ENCODE peak calls at places on chromosomes 11 and 22, in seven cellular contexts. Z is mesenchymal stem cell, W is neuronal stem cell, I is H1, H is IMR-90, J is H9, O is trophoblast cell. A is an unnamed sample.

GRCh38 chr11:12706531-12707499 is 32.6 kb downstream of the TEAD1 start:
- DNase-seq in W (no peak), I (no peak), J (no peak), Z (no peak), O (no peak), H (no peak), A (no peak)

GRCh38 chr11:64089493-64089892 is 53.8 kb downstream of the FLRT1 start:
- DNase-seq in O (no peak), W (no peak), Z (no peak), I (no peak), J (no peak), H (no peak), A (no peak)

GRCh38 chr22:29129644-29130201 is 56.9 kb downstream of the KREMEN1 start:
- DNase-seq in H (no peak), O (no peak), J (no peak), I (no peak), W (no peak), Z (no peak), A (no peak)

GRCh38 chr22:27487600-27488450 is 313.7 kb downstream of the MN1 start:
- DNase-seq in W (no peak), I (no peak), H (peak), J (no peak), Z (peak), O (no peak), A (no peak)

GRCh38 chr11:68021167-68021787 is 9.2 kb upstream of the NDUFS8 start:
- DNase-seq in J (peak), W (no peak), I (no peak), Z (no peak), H (no peak), O (peak), A (no peak)

GRCh38 chr22:23402275-23403151 is 177.6 kb downstream of the IGLL1 start:
- DNase-seq in J (peak), Z (peak), O (peak), I (peak), H (peak), W (peak), A (peak)

GRCh38 chr11:11667056-11667455 is 45.3 kb upstream of the GALNT18 start:
- DNase-seq in Z (no peak), O (no peak), H (no peak), W (no peak), J (no peak), I (no peak), A (no peak)

GRCh38 chr22:50309601-50309991 is 2.1 kb upstream of the PLXNB2 start:
- DNase-seq in H (no peak), Z (no peak), I (no peak), W (no peak), J (no peak), O (no peak), A (no peak)

GRCh38 chr22:31676700-31677099 is 14.7 kb upstream of the PISD start:
- DNase-seq in W (peak), Z (peak), J (peak), I (peak), H (peak), O (peak), A (peak)

GRCh38 chr11:133821776-133822175 is 23.5 kb downstream of the SPATA19 start:
- DNase-seq in H (no peak), W (peak), I (peak), J (peak), Z (no peak), O (peak), A (peak)

GRCh38 chr11:82398300-82398815 is 335.3 kb downstream of the FAM181B start:
- DNase-seq in J (no peak), H (no peak), I (no peak), Z (no peak), W (no peak), O (peak), A (no peak)

GRCh38 chr11:46026616-46027293 is 94.5 kb downstream of the PHF21A start:
- DNase-seq in J (no peak), Z (peak), O (peak), I (no peak), W (no peak), H (peak), A (no peak)

GRCh38 chr11:64996710-64997380 is at the start of gene BATF2:
- DNase-seq in O (peak), Z (peak), H (peak), J (peak), I (peak), W (peak), A (peak)

GRCh38 chr11:94968334-94968958 is 4.9 kb downstream of the CWC15 start:
- DNase-seq in Z (peak), O (no peak), J (no peak), H (peak), W (no peak), I (no peak), A (peak)

GRCh38 chr11:84522331-84522730 is 1104.8 kb downstream of the DLG2 start:
- DNase-seq in H (no peak), W (no peak), J (no peak), O (no peak), Z (peak), I (no peak), A (no peak)

GRCh38 chr11:131488208-131488607 is 117.8 kb downstream of the NTM start:
- DNase-seq in O (no peak), Z (no peak), H (no peak), I (no peak), J (no peak), W (no peak), A (no peak)

GRCh38 chr11:93921695-93922468 is 71.5 kb upstream of the VSTM5 start:
- DNase-seq in W (peak), O (peak), Z (peak), I (peak), J (peak), H (peak), A (peak)

GRCh38 chr22:50519151-50519550 is 6.2 kb downstream of the SCO2 start:
- DNase-seq in H (no peak), I (no peak), J (no peak), Z (no peak), O (no peak), W (no peak), A (no peak)

GRCh38 chr22:37757663-37758062 is 50.1 kb upstream of the GCAT start:
- DNase-seq in J (no peak), Z (no peak), W (no peak), I (no peak), H (no peak), O (no peak), A (no peak)

GRCh38 chr22:27871306-27872014 is 47.6 kb downstream of the PITPNB start:
- DNase-seq in H (no peak), O (no peak), W (no peak), J (no peak), I (no peak), Z (no peak), A (no peak)

GRCh38 chr11:68545796-68546195 is 85.2 kb downstream of the PPP6R3 start:
- DNase-seq in W (no peak), O (peak), J (no peak), H (no peak), Z (no peak), I (no peak), A (no peak)

GRCh38 chr11:3107608-3108182 is 50.5 kb upstream of the CARS1 start:
- DNase-seq in J (peak), I (no peak), O (no peak), Z (no peak), H (no peak), W (no peak), A (no peak)

GRCh38 chr22:44369916-44370804 is 57.4 kb upstream of the SHISAL1 start:
- DNase-seq in Z (no peak), O (no peak), W (no peak), I (no peak), H (no peak), J (no peak), A (no peak)

GRCh38 chr11:79021601-79022000 is 419.2 kb downstream of the TENM4 start:
- DNase-seq in W (no peak), I (no peak), O (peak), H (peak), Z (no peak), J (no peak), A (peak)

GRCh38 chr11:19673924-19674390 is 38.7 kb upstream of the NAV2 start:
- DNase-seq in I (no peak), O (no peak), Z (peak), H (no peak), W (peak), J (peak), A (peak)

GRCh38 chr11:132177106-132177505 is 806.7 kb downstream of the NTM start:
- DNase-seq in W (peak), Z (peak), I (no peak), J (no peak), O (no peak), H (peak), A (peak)

GRCh38 chr11:85086511-85087284 is 540.4 kb downstream of the DLG2 start:
- DNase-seq in H (peak), W (no peak), O (no peak), J (no peak), I (no peak), Z (no peak), A (no peak)

GRCh38 chr22:41757507-41757906 is 43.0 kb upstream of the CCDC134 start:
- DNase-seq in H (no peak), I (no peak), Z (no peak), W (no peak), O (no peak), J (no peak), A (no peak)

GRCh38 chr22:41758231-41758630 is 42.2 kb upstream of the CCDC134 start:
- DNase-seq in J (no peak), I (no peak), W (no peak), Z (no peak), H (no peak), O (no peak), A (no peak)

GRCh38 chr22:41746563-41747400 is 47.5 kb downstream of the MEI1 start:
- DNase-seq in Z (peak), H (peak), I (peak), O (peak), J (peak), W (peak), A (peak)

DNA sequence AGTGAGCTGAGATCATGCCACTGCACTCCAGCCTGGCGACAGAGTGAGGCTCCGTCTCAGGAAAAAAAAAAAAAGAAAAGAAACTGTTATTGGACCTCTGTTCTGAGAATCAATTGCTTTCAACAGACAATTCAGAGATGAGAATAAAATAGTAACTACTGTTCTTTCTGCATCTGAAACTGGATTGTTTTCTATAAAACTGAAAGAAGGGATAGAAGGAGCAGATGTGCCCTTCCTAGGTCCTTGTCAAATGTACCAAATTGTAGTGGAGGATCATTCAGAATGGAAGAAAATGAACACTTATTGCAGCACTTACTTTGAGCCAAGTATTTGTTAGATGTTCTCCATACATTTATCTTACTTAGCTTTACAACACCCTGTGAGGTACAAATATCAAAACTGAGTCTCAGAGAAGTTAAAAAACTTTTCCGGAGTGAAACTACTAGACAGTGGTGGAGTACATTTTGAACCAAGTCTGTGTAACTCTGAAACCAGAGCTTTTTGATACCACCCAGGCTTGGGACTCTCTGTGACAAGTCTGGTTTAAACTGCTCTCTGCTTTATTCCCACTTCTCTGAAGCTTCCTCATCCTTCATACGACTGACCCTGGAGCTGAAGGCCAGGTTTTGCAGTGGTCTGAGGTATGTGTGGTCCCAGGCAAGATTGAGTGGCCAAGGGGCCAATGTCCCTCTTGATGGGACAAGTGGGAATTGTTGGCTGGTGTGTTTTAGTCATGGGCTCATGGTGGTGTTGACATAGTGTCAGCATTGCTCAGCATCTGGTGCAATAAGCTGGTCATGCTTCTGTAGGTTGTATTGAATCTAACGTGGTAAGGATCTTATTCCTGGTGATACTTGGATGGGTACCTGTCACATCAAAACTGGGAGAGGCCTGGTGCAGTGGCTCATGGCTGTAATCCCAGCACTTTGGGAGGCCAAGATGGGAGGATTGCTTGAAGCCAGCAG is 48.2 kb upstream of the CCDC134 start:
- DNase-seq in W (no peak), O (no peak), Z (no peak), J (no peak), H (no peak), I (no peak), A (no peak)
- H3K23ac ChIP-seq in W (no peak), O (no peak), Z (no peak), J (no peak), H (no peak), I (no peak), A (no peak)

GRCh38 chr11:118690553-118691304 is 11.3 kb upstream of the TREH start:
- DNase-seq in J (no peak), H (no peak), O (no peak), Z (no peak), W (no peak), I (no peak), A (no peak)

GRCh38 chr11:118689852-118690552 is 10.6 kb upstream of the TREH start:
- DNase-seq in O (peak), H (peak), W (peak), Z (peak), J (peak), I (peak), A (peak)

GRCh38 chr11:118689503-118689851 is 10.0 kb upstream of the TREH start:
- DNase-seq in H (no peak), O (no peak), W (peak), I (peak), Z (no peak), J (no peak), A (no peak)

GRCh38 chr11:118687906-118688305 is 8.5 kb upstream of the TREH start:
- DNase-seq in Z (no peak), I (no peak), J (no peak), H (no peak), W (no peak), O (no peak), A (no peak)

GRCh38 chr11:118688851-118689502 is 9.5 kb upstream of the TREH start:
- DNase-seq in H (no peak), J (no peak), Z (no peak), W (no peak), O (no peak), I (no peak), A (no peak)
- H3K9ac ChIP-seq in H (no peak), J (no peak), Z (peak), W (peak), O (no peak), I (no peak), A (no peak)

DNA sequence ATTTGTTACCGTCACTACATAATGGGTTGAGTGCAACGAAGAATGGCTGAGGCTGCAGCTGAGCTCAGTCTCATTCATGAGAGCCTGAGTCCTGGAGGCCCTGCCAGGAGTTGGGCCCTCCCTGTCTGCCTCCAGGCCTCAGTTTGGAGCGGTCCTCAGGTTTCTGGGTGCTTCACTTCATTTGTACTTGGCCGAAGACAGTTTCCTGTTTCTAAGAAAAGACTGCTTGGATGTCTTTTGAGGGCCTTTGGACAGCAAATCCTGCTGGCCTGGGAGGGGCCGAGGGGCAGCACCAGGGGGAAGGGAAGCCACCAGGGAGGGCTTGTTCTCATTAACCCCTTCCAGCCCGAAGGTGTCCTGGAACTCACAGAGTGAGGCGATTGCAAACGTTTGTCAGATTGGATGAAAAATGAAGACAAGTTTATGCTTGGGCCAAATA is 163.1 kb downstream of the ETS1 start:
- DNase-seq in H (no peak), Z (no peak), I (no peak), J (no peak), W (no peak), O (no peak), A (peak)
- H3K27ac ChIP-seq in H (no peak), Z (no peak), I (no peak), J (no peak), W (no peak), O (peak), A (no peak)

DNA sequence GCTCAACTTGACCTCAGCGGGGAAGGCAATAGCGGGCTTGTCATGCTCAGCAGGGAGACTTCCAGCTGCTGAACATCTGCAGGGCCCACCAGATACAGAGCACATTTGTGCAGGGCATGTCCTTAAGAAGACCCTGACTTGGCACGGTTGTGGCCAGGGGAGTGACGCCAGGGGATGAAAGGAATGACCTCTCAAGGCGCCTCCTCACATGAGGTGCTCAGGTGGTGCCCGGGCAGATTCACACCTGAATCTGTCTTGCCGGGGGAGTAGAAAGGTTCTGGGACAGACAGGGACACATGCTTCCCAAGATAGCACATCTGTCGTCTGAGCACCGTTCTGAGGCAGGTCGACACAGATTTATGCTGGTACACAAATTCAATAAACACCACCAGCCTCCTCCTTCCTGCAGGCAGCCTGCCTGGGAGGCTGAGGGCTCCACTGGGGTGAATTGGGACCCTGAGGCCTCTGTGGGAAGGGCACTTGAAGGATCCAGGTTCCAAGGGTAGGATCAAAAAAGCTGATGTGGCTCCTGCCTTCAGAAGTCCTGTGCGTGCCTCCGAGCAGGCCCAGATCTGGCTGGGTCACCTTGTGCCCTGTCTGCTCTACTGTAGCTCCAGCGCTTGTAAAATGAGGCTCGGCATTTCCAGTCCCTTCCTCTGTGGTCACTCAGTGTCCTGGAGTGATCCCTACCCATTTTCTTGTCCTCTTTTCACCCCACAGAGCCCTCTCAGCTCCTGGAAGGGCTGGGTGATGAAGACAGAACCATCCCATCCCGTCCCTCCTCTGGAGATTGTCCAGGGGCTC is 49.6 kb upstream of the NECTIN1 start:
- DNase-seq in O (no peak), J (no peak), W (no peak), H (no peak), I (no peak), Z (no peak), A (no peak)
- H3K23ac ChIP-seq in O (no peak), J (no peak), W (no peak), H (no peak), I (no peak), Z (no peak), A (no peak)

DNA sequence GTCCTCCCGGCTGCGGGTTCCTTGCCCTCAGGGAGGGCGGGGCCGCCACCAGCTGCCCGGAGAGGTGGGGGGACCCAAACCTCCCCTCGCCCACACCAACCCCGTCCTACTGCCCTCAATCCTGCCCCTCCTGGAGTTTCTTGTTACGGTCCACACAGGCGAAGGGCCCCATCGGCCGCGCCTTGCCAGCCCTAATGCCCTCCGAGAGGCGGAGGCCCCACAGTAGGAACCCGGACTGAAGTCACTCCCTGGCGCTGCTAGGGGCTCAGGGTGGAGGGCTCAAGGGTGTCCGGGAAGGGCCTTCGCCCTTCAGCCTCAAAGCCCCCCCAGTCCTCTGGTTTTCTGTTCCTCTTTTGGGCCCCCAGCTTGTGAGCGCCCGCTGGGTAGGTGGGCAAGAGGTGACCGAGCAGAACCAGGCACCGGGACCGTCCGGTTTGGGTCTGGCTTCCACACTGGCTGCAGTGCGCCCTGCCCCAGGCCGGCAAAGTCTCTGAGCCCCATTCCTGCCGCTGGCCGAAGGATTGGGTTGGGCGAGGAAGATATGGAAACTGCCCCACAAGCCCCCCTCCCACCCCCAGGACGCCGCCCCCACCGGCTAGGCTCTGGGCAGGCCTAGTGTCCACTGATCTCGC is 24.5 kb downstream of the DUSP8 start:
- DNase-seq in O (no peak), I (no peak), Z (no peak), J (no peak), H (no peak), W (no peak), A (no peak)
- H3K9ac ChIP-seq in O (no peak), I (no peak), Z (no peak), J (no peak), H (no peak), W (no peak), A (no peak)

GRCh38 chr22:19987394-19988306 is 29.0 kb downstream of the ARVCF start:
- DNase-seq in W (no peak), J (no peak), H (no peak), Z (no peak), I (no peak), O (no peak), A (no peak)
- H3K27ac ChIP-seq in W (peak), J (no peak), H (no peak), Z (no peak), I (peak), O (no peak), A (no peak)

DNA sequence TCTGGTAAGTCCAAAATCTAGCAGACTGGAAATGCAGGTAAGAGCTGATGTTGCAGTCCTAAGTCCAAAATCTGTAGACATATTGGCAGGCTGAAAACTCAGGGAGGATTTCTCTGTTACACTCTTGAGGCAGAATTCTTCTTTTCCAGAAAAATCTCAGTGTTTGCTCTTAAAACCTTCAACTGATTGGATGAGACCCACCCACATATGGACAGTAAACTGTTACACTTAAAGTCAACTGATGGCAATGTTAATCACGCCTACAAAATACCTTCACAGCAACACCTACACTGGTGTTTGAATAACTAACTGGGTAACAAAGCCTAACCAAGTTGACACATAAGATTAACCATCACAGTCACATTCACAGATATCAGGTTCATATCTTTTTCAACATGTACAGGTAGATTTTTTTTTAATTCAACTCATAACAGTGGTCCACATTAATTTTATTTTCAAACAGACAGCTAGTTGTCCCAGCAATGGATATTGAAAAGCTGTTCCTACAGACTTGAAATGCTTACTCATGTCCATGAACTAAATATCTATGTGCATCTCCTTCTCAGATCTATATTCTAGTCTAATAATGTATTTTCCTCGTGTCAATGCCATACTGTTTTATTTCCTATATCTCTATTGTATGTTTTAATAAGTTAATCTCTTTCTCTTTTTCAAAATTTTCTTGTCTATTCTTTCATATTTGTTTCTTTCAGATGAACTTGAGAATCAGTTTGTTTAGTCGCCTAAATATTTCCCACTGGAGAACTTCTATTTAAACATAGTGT is 110.1 kb downstream of the TMPRSS5 start:
- DNase-seq in W (no peak), H (no peak), I (no peak), Z (no peak), J (no peak), O (no peak), A (no peak)
- H3K23ac ChIP-seq in W (no peak), H (no peak), I (no peak), Z (no peak), J (no peak), O (no peak), A (no peak)

A was measured in mesendoderm.